ENCODE peak calls at places on chromosome 1, in ten cellular contexts. K is AG10803; Y is NCI-H1105 treated with DMSO at 0.1 percent for 48 hours; D is kidney; M is stimulated activated CD4-positive, alpha-beta T cell treated with anti-CD3 and anti-CD28 coated beads, Interleukin-2, amount 100 ng/mL, for 48 hours; W is GDM1; P is A172; G is anterior cingulate cortex; Z is iris pigment epithelial cell; X is endothelial cell. Q is an unnamed sample.

GRCh38 chr1:85544689-85545203 is 35.8 kb upstream of the CCN1 start:
- DNase-seq in G (no peak), Z (peak), X (no peak), P (peak), K (peak), Y (no peak), D (no peak), W (no peak), M (no peak), Q (no peak)

GRCh38 chr1:184790642-184791041 is 36.0 kb upstream of the EDEM3 start:
- DNase-seq in W (no peak), Z (no peak), X (no peak), P (peak), Y (peak), D (no peak), K (peak), M (no peak), G (no peak), Q (peak)

GRCh38 chr1:26384076-26384475 is 11.5 kb upstream of the ZNF683 start:
- DNase-seq in D (no peak), X (no peak), Y (no peak), K (no peak), Z (no peak), G (no peak), P (no peak), M (no peak), W (no peak), Q (no peak)

GRCh38 chr1:185567006-185567405 is 167.2 kb upstream of the HMCN1 start:
- DNase-seq in Z (peak), K (peak), X (no peak), Y (peak), G (no peak), W (no peak), P (peak), D (no peak), M (peak), Q (no peak)

GRCh38 chr1:231993968-231994455 is 367.4 kb downstream of the DISC1 start:
- DNase-seq in M (no peak), W (no peak), D (no peak), X (no peak), Z (no peak), G (no peak), K (no peak), Y (no peak), P (no peak), Q (no peak)

GRCh38 chr1:187092104-187092503 is 263.4 kb downstream of the PLA2G4A start:
- DNase-seq in Z (no peak), P (no peak), G (no peak), W (no peak), M (no peak), X (no peak), D (no peak), Y (no peak), K (no peak), Q (no peak)

GRCh38 chr1:913491-914252 is 10.1 kb upstream of the SAMD11 start:
- DNase-seq in Z (no peak), X (peak), W (no peak), G (no peak), K (no peak), Y (no peak), P (no peak), D (peak), M (no peak), Q (no peak)

GRCh38 chr1:74729741-74730478 is 2.9 kb downstream of the CRYZ start:
- DNase-seq in X (no peak), Y (no peak), G (no peak), M (no peak), P (peak), Z (peak), K (peak), W (no peak), D (no peak), Q (no peak)

GRCh38 chr1:152566681-152567080 is at the start of gene LCE3E:
- DNase-seq in X (no peak), Y (no peak), M (no peak), G (no peak), D (no peak), K (no peak), Z (no peak), P (no peak), W (no peak), Q (no peak)

GRCh38 chr1:222769968-222770620 is 33.1 kb downstream of the FAM177B start:
- DNase-seq in D (no peak), P (no peak), W (no peak), M (no peak), G (no peak), Z (no peak), K (no peak), Y (no peak), X (no peak), Q (no peak)

GRCh38 chr1:241611063-241611462 is 29.1 kb downstream of the CHML start:
- DNase-seq in Y (peak), K (peak), W (peak), G (no peak), D (no peak), M (no peak), Z (peak), X (no peak), P (peak), Q (peak)